ENCODE peak calls at places on chromosomes 11 and 22, in six cellular contexts. T is C1 segment of cervical spinal cord; U is SK-N-DZ; O is NCI-H460; D is NB4; B is activated CD4-positive, CD25-positive, alpha-beta regulatory T cell. K is an unnamed sample.

GRCh38 chr11:128055576-128056217 is 531.7 kb downstream of the ETS1 start:
- DNase-seq in U (no peak), B (no peak), T (no peak), O (no peak), D (no peak), K (no peak)

GRCh38 chr11:69359735-69360470 is 65.9 kb downstream of the MYEOV start:
- DNase-seq in D (no peak), T (no peak), B (no peak), O (no peak), U (no peak), K (no peak)

GRCh38 chr22:19490628-19491230 is 11.0 kb downstream of the CDC45 start:
- DNase-seq in O (no peak), U (no peak), T (no peak), D (no peak), B (no peak), K (no peak)

GRCh38 chr11:78800089-78800690 is 225.5 kb upstream of the NARS2 start:
- DNase-seq in U (no peak), O (no peak), D (no peak), B (no peak), T (no peak), K (no peak)

GRCh38 chr22:32502346-32502745 is 27.7 kb downstream of the FBXO7 start:
- DNase-seq in D (no peak), U (no peak), B (no peak), O (no peak), T (no peak), K (no peak)

GRCh38 chr11:113159967-113160621 is 154.3 kb upstream of the TTC12 start:
- DNase-seq in D (no peak), T (no peak), U (peak; percentile 88), B (no peak), O (no peak), K (no peak)

GRCh38 chr11:79400717-79401330 is 40.0 kb downstream of the TENM4 start:
- DNase-seq in D (peak; percentile 47), B (no peak), T (peak; percentile 1), O (no peak), U (peak; percentile 40), K (peak; percentile 12)

GRCh38 chr22:20406686-20407408 is 12.9 kb downstream of the ZNF74 start:
- DNase-seq in U (no peak), T (no peak), O (no peak), D (no peak), B (no peak), K (no peak)

GRCh38 chr11:67073908-67074307 is 17.3 kb downstream of the RHOD start:
- DNase-seq in B (no peak), U (no peak), D (peak; percentile 1), O (no peak), T (no peak), K (no peak)

GRCh38 chr22:38981005-38981658 is 1.0 kb upstream of the APOBEC3B start:
- DNase-seq in O (no peak), B (no peak), D (no peak), U (no peak), T (no peak), K (no peak)

GRCh38 chr22:50706481-50707125 is 31.4 kb upstream of the ACR start:
- DNase-seq in O (no peak), U (no peak), B (no peak), T (no peak), D (no peak), K (no peak)

GRCh38 chr11:45024846-45025623 is 74.4 kb upstream of the TP53I11 start:
- DNase-seq in O (no peak), T (no peak), U (no peak), D (no peak), B (no peak), K (no peak)

GRCh38 chr11:27717377-27717776 is 17.1 kb upstream of the BDNF start:
- DNase-seq in U (peak; percentile 76), O (no peak), T (no peak), B (no peak), D (no peak), K (no peak)

GRCh38 chr11:118872403-118872821 is 11.3 kb upstream of the CXCR5 start:
- DNase-seq in B (peak; percentile 31), D (no peak), U (no peak), O (no peak), T (no peak), K (no peak)

GRCh38 chr11:65078151-65078550 is 5.7 kb downstream of the CDCA5 start:
- DNase-seq in O (peak; percentile 17), U (peak; percentile 60), D (peak; percentile 74), B (peak; percentile 55), T (no peak), K (peak; percentile 27)

GRCh38 chr11:108340958-108341357 is 118.1 kb downstream of the ATM start:
- DNase-seq in B (no peak), T (no peak), U (no peak), O (no peak), D (no peak), K (no peak)

GRCh38 chr11:45193695-45194094 is 47.3 kb downstream of the PRDM11 start:
- DNase-seq in U (no peak), T (no peak), B (no peak), D (no peak), O (no peak), K (no peak)

GRCh38 chr22:19635644-19636043 is 78.7 kb upstream of the SEPTIN5 start:
- DNase-seq in T (no peak), O (no peak), D (no peak), B (no peak), U (no peak), K (no peak)

GRCh38 chr11:70443043-70444030 is 45.0 kb downstream of the CTTN start:
- DNase-seq in T (no peak), B (no peak), U (no peak), D (no peak), O (no peak), K (no peak)

GRCh38 chr11:13118194-13118593 is 109.1 kb downstream of the RASSF10 start:
- DNase-seq in D (no peak), T (no peak), O (no peak), U (no peak), B (no peak), K (no peak)

GRCh38 chr22:39396156-39396796 is 3.3 kb upstream of the TAB1 start:
- DNase-seq in U (no peak), D (no peak), T (no peak), B (no peak), O (no peak), K (no peak)

GRCh38 chr22:39220897-39221850 is 23.6 kb downstream of the PDGFB start:
- DNase-seq in D (no peak), O (no peak), B (no peak), U (no peak), T (no peak), K (no peak)

GRCh38 chr11:80595011-80595410 is 1154.2 kb upstream of the TENM4 start:
- DNase-seq in O (no peak), T (no peak), U (no peak), D (no peak), B (no peak), K (no peak)

GRCh38 chr11:120811731-120812130 is 212.2 kb upstream of the TBCEL start:
- DNase-seq in U (no peak), T (no peak), D (no peak), B (no peak), O (no peak), K (no peak)

GRCh38 chr11:34214961-34215805 is 109.8 kb downstream of the NAT10 start:
- DNase-seq in D (no peak), O (no peak), U (no peak), B (no peak), T (no peak), K (no peak)

GRCh38 chr11:17792161-17792560 is 57.6 kb downstream of the KCNC1 start:
- DNase-seq in B (no peak), D (no peak), U (no peak), O (no peak), T (peak; percentile 9), K (no peak)

GRCh38 chr11:118530683-118531596 is at the start of gene TMEM25:
- DNase-seq in B (peak; percentile 64), T (peak; percentile 78), D (peak; percentile 60), U (peak; percentile 44), O (no peak), K (no peak)

GRCh38 chr11:2109541-2110019 is 29.6 kb downstream of the IGF2 start:
- DNase-seq in D (peak; percentile 18), T (no peak), O (no peak), U (no peak), B (no peak), K (no peak)

GRCh38 chr22:37967637-37968451 is 14.3 kb downstream of the POLR2F start:
- DNase-seq in B (no peak), D (no peak), O (no peak), U (no peak), T (no peak), K (no peak)

GRCh38 chr11:93541884-93542752 is 1.1 kb downstream of the SMCO4 start:
- DNase-seq in T (no peak), U (peak; percentile 56), B (no peak), D (peak; percentile 88), O (no peak), K (peak; percentile 64)

GRCh38 chr11:68963779-68964178 is 17.0 kb downstream of the MRGPRD start:
- DNase-seq in D (no peak), O (no peak), T (no peak), B (no peak), U (no peak), K (no peak)

GRCh38 chr11:46348566-46348981 is 1.3 kb downstream of the DGKZ start:
- DNase-seq in O (no peak), T (no peak), B (no peak), U (no peak), D (no peak), K (no peak)

GRCh38 chr11:43649501-43649900 is 31.0 kb upstream of the HSD17B12 start:
- DNase-seq in T (no peak), U (peak; percentile 17), B (no peak), D (peak; percentile 23), O (no peak), K (peak; percentile 18)